ENCODE peak calls at places on chromosomes 11 and 22, in seven cellular contexts. K is right lobe of liver, H is OCI-LY7, Y is ovary, V is IMR-90, P is aorta, M is heart left ventricle. R is an unnamed sample.

GRCh38 chr22:41983516-41983915 is 14.3 kb downstream of the SEPTIN3 start:
- DNase-seq in Y (no peak), P (no peak), V (no peak), M (no peak), K (no peak), H (no peak), R (no peak)

GRCh38 chr22:35486116-35486631 is 54.5 kb upstream of the RASD2 start:
- DNase-seq in K (no peak), V (no peak), P (peak; percentile 51), Y (no peak), H (no peak), M (no peak), R (no peak)

GRCh38 chr11:18540207-18541009 is 13.7 kb upstream of the TSG101 start:
- DNase-seq in V (peak; percentile 25), M (no peak), P (no peak), K (no peak), Y (no peak), H (peak; percentile 65), R (no peak)

GRCh38 chr22:22767876-22768602 is 119.6 kb upstream of the IGLL5 start:
- DNase-seq in Y (no peak), H (no peak), K (no peak), M (no peak), V (no peak), P (no peak), R (no peak)

GRCh38 chr11:2310786-2311455 is 9.1 kb downstream of the TSPAN32 start:
- DNase-seq in P (peak; percentile 53), Y (no peak), H (no peak), M (no peak), K (no peak), V (no peak), R (no peak)

GRCh38 chr11:45087301-45087700 is 59.1 kb upstream of the PRDM11 start:
- DNase-seq in H (peak; percentile 29), M (peak; percentile 58), Y (no peak), P (no peak), K (no peak), V (peak; percentile 60), R (no peak)

GRCh38 chr11:77322926-77323590 is 21.6 kb upstream of the GDPD4 start:
- DNase-seq in H (no peak), K (no peak), V (peak; percentile 57), Y (no peak), P (no peak), M (no peak), R (no peak)

GRCh38 chr11:14315130-14315529 is 43.9 kb downstream of the RRAS2 start:
- DNase-seq in P (no peak), M (no peak), H (no peak), V (no peak), K (no peak), Y (no peak), R (no peak)

GRCh38 chr11:94869186-94869585 is 101.0 kb downstream of the AMOTL1 start:
- DNase-seq in K (no peak), H (no peak), V (no peak), Y (no peak), M (no peak), P (no peak), R (no peak)

GRCh38 chr22:18068991-18069390 is 8.8 kb upstream of the PEX26 start:
- DNase-seq in Y (no peak), K (no peak), V (no peak), M (no peak), P (no peak), H (peak; percentile 55), R (no peak)

GRCh38 chr11:35955636-35956035 is 11.8 kb downstream of the LDLRAD3 start:
- DNase-seq in M (no peak), K (no peak), Y (no peak), P (no peak), V (no peak), H (no peak), R (no peak)
- H3K9me3 ChIP-seq in M (no peaks in the 10 kb centered on the region), K (no peaks in the 10 kb centered on the region), Y (no peaks in the 10 kb centered on the region), P (no peaks in the 10 kb centered on the region), V (no peaks in the 10 kb centered on the region), H (no peaks in the 10 kb centered on the region), R (no peaks in the 10 kb centered on the region)

GRCh38 chr11:4178813-4179662 is 84.4 kb downstream of the RRM1 start:
- DNase-seq in V (no peak), H (no peak), P (no peak), Y (no peak), K (no peak), M (no peak), R (no peak)
- H3K9me3 ChIP-seq in V (no peaks in the 10 kb centered on the region), H (no peaks in the 10 kb centered on the region), P (no peaks in the 10 kb centered on the region), Y (no peaks in the 10 kb centered on the region), K (no peaks in the 10 kb centered on the region), M (no peaks in the 10 kb centered on the region), R (no peaks in the 10 kb centered on the region)

GRCh38 chr22:47357493-47357892 is 595.0 kb downstream of the TBC1D22A start:
- DNase-seq in Y (no peak), M (no peak), K (no peak), H (no peak), V (no peak), P (no peak), R (no peak)

GRCh38 chr22:47357086-47357485 is 594.6 kb downstream of the TBC1D22A start:
- DNase-seq in V (no peak), Y (no peak), P (no peak), K (no peak), M (no peak), H (no peak), R (no peak)

GRCh38 chr22:47366026-47366767 is 603.7 kb downstream of the TBC1D22A start:
- DNase-seq in V (no peak), K (no peak), Y (no peak), M (no peak), H (no peak), P (no peak), R (no peak)

GRCh38 chr22:47356433-47357011 is 594.1 kb downstream of the TBC1D22A start:
- DNase-seq in Y (no peak), P (no peak), M (no peak), H (no peak), V (no peak), K (no peak), R (no peak)

GRCh38 chr22:47361247-47361646 is 598.8 kb downstream of the TBC1D22A start:
- DNase-seq in Y (no peak), K (no peak), H (no peak), M (no peak), P (no peak), V (no peak), R (no peak)
- H3K9me3 ChIP-seq in Y (no peaks in the 10 kb centered on the region), K (no peaks in the 10 kb centered on the region), H (peaks cover 3% of the 10 kb centered on the region), M (no peaks in the 10 kb centered on the region), P (peaks cover 2% of the 10 kb centered on the region), V (no peaks in the 10 kb centered on the region), R (no peaks in the 10 kb centered on the region)

GRCh38 chr11:50394017-50394416 is 361.3 kb downstream of the OR4C45 start:
- DNase-seq in Y (no peak), K (no peak), M (no peak), P (no peak), H (no peak), V (no peak), R (no peak)
- H3K9me3 ChIP-seq in Y (peaks cover 2% of the 10 kb centered on the region), K (no peaks in the 10 kb centered on the region), M (no peaks in the 10 kb centered on the region), P (peaks cover 1% of the 10 kb centered on the region), H (peaks cover 66% of the 10 kb centered on the region), V (peaks cover 5% of the 10 kb centered on the region), R (peaks cover 9% of the 10 kb centered on the region)

GRCh38 chr22:48890693-48891554 is 936.7 kb downstream of the BRD1 start:
- DNase-seq in P (peak; percentile 30), V (no peak), M (no peak), Y (no peak), K (no peak), H (no peak), R (no peak)
- H3K9me3 ChIP-seq in P (peaks cover 1% of the 10 kb centered on the region), V (peaks cover 71% of the 10 kb centered on the region), M (no peaks in the 10 kb centered on the region), Y (no peaks in the 10 kb centered on the region), K (no peaks in the 10 kb centered on the region), H (no peaks in the 10 kb centered on the region), R (no peaks in the 10 kb centered on the region)

DNA sequence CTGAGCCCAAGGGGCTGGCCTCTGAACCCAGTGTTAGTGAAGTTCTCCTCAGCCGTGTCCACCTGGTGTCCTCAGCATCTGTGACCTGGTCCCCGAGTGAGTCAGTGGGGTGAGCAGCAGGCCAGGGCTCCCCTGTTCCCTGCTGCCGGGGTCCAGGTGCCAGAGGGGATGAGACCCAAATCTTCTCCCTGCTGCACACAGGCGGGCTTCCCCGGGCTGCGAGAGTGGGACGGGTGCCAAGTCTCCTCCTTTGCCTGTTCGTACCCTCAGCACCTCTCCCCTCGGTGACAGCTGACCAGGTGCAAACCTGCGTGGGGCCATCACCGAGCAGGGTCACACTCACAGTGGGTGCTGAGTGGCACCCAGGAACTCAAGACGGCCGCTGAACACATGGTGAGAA is 514.6 kb downstream of the TBC1D22A start:
- DNase-seq in M (no peak), P (peak; percentile 75), V (no peak), K (no peak), Y (no peak), H (no peak), R (no peak)
- H3K9me3 ChIP-seq in M (no peaks in the 10 kb centered on the region), P (no peaks in the 10 kb centered on the region), V (peaks cover 3% of the 10 kb centered on the region), K (no peaks in the 10 kb centered on the region), Y (no peaks in the 10 kb centered on the region), H (no peaks in the 10 kb centered on the region), R (no peaks in the 10 kb centered on the region)

DNA sequence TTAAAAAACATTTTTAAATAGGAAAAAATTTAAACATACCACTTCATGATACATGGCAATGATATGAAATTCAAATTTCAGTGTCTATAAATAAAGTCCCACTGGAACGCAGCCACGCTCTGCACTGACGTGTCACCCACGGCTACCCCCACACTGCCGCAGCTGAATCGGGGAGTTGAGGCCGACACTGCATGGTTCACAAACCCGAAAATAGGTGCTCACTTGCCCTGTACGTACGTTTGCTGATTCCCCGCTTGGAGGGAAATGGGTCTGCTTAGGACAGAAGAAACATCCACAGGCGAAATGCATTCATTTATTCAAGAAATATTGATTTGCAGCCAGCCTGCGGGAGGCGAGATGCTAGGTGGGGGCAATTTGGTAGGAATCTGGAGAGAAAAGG is 1342.3 kb downstream of the TBC1D22A start:
- DNase-seq in V (no peak), P (no peak), K (no peak), Y (no peak), M (no peak), H (no peak), R (no peak)
- H3K9me3 ChIP-seq in V (peaks cover 49% of the 10 kb centered on the region), P (peaks cover 5% of the 10 kb centered on the region), K (no peaks in the 10 kb centered on the region), Y (no peaks in the 10 kb centered on the region), M (no peaks in the 10 kb centered on the region), H (peaks cover 24% of the 10 kb centered on the region), R (no peaks in the 10 kb centered on the region)

GRCh38 chr11:76115555-76115954 is 90.7 kb downstream of the WNT11 start:
- DNase-seq in H (no peak), V (no peak), K (no peak), P (no peak), Y (no peak), M (no peak), R (no peak)

GRCh38 chr11:76119779-76120178 is 86.5 kb downstream of the WNT11 start:
- DNase-seq in K (no peak), M (no peak), V (no peak), H (no peak), Y (no peak), P (no peak), R (no peak)

GRCh38 chr11:76123243-76123642 is 83.1 kb downstream of the WNT11 start:
- DNase-seq in K (no peak), Y (no peak), P (no peak), H (no peak), V (no peak), M (no peak), R (no peak)

GRCh38 chr11:76120513-76121081 is 85.7 kb downstream of the WNT11 start:
- DNase-seq in P (no peak), Y (no peak), H (no peak), M (peak; percentile 34), V (peak; percentile 29), K (no peak), R (no peak)

GRCh38 chr11:76119032-76119431 is 87.3 kb downstream of the WNT11 start:
- DNase-seq in M (no peak), V (no peak), H (no peak), K (no peak), P (no peak), Y (no peak), R (no peak)
- H3K9me3 ChIP-seq in M (no peaks in the 10 kb centered on the region), V (no peaks in the 10 kb centered on the region), H (no peaks in the 10 kb centered on the region), K (no peaks in the 10 kb centered on the region), P (no peaks in the 10 kb centered on the region), Y (no peaks in the 10 kb centered on the region), R (no peaks in the 10 kb centered on the region)